ENCODE peak calls at places on chromosomes 6 and 20, in seven cellular contexts. M, N, F, D, V, R and X are unnamed samples.
A peak's percentile ranks its signal among the peaks of the same experiment; 100 is the strongest.

GRCh38 chr20:61742097-61742805 is 323.4 kb downstream of the TAF4 start:
- DNase-seq in M (peak; percentile 1), N (no peak), F (no peak), D (no peak), V (no peak), R (no peak), X (no peak)

GRCh38 chr20:11755071-11755881 is 162.4 kb upstream of the BTBD3 start:
- DNase-seq in M (no peak), N (no peak), F (no peak), D (no peak), V (no peak), R (peak; percentile 11), X (no peak)

GRCh38 chr6:137496909-137497721 is 2.9 kb upstream of the OLIG3 start:
- DNase-seq in M (no peak), N (no peak), F (no peak), D (no peak), V (peak; percentile 13), R (no peak), X (no peak)

GRCh38 chr20:32737371-32738223 is 5.7 kb downstream of the COMMD7 start:
- DNase-seq in M (peak; percentile 91), N (no peak), F (no peak), D (peak; percentile 81), V (no peak), R (peak; percentile 76), X (no peak)

GRCh38 chr20:3924304-3925112 is 35.3 kb downstream of the PANK2 start:
- DNase-seq in M (no peak), N (no peak), F (peak; percentile 66), D (no peak), V (no peak), R (no peak), X (no peak)

GRCh38 chr6:168678177-168678576 is 237.2 kb downstream of the SMOC2 start:
- DNase-seq in M (no peak), N (no peak), F (no peak), D (no peak), V (no peak), R (no peak), X (no peak)

GRCh38 chr6:150880336-150880735 is 14.8 kb downstream of the MTHFD1L start:
- DNase-seq in M (no peak), N (peak; percentile 71), F (no peak), D (no peak), V (no peak), R (no peak), X (no peak)

GRCh38 chr20:9119776-9120175 is 50.9 kb downstream of the PLCB4 start:
- DNase-seq in M (no peak), N (peak; percentile 62), F (peak; percentile 41), D (peak; percentile 65), V (no peak), R (no peak), X (no peak)

GRCh38 chr6:88870728-88871330 is 92.6 kb downstream of the RNGTT start:
- DNase-seq in M (peak; percentile 66), N (peak; percentile 49), F (no peak), D (peak; percentile 57), V (peak; percentile 43), R (peak; percentile 59), X (no peak)

GRCh38 chr6:142796571-142796970 is 148.4 kb downstream of the HIVEP2 start:
- DNase-seq in M (peak; percentile 58), N (peak; percentile 33), F (peak; percentile 44), D (peak; percentile 37), V (no peak), R (no peak), X (no peak)

GRCh38 chr20:49508435-49509199 is 26.1 kb upstream of the KCNB1 start:
- DNase-seq in M (peak; percentile 43), N (peak; percentile 48), F (no peak), D (peak; percentile 50), V (peak; percentile 12), R (peak; percentile 43), X (no peak)

GRCh38 chr20:39289316-39289715 is 327.2 kb downstream of the DHX35 start:
- DNase-seq in M (no peak), N (no peak), F (no peak), D (no peak), V (no peak), R (no peak), X (no peak)

GRCh38 chr6:88380083-88380482 is 213.9 kb upstream of the CNR1 start:
- DNase-seq in M (peak; percentile 86), N (no peak), F (no peak), D (peak; percentile 90), V (no peak), R (peak; percentile 56), X (no peak)

GRCh38 chr20:38083338-38084048 is 49.9 kb downstream of the RPRD1B start:
- DNase-seq in M (peak; percentile 25), N (no peak), F (no peak), D (no peak), V (no peak), R (no peak), X (no peak)

GRCh38 chr6:4775591-4776492 is at the start of gene CDYL:
- DNase-seq in M (peak; percentile 86), N (peak; percentile 83), F (peak; percentile 90), D (peak; percentile 91), V (peak; percentile 79), R (peak; percentile 57), X (peak; percentile 89)

GRCh38 chr20:3420211-3420707 is 12.8 kb upstream of the DNAAF9 start:
- DNase-seq in M (peak; percentile 10), N (peak; percentile 55), F (peak; percentile 67), D (peak; percentile 50), V (no peak), R (no peak), X (no peak)

GRCh38 chr6:43515808-43516207 is 918 bp downstream of the YIPF3 start:
- DNase-seq in M (no peak), N (no peak), F (no peak), D (no peak), V (no peak), R (no peak), X (no peak)

GRCh38 chr6:99338188-99338587 is 11.3 kb downstream of the FAXC start:
- DNase-seq in M (no peak), N (peak; percentile 66), F (no peak), D (no peak), V (no peak), R (no peak), X (no peak)

GRCh38 chr20:62067547-62068260 is 2.0 kb upstream of the TAF4 start:
- DNase-seq in M (no peak), N (no peak), F (no peak), D (no peak), V (no peak), R (no peak), X (no peak)

GRCh38 chr6:32840604-32841246 is 2.2 kb upstream of the TAP2 start:
- DNase-seq in M (no peak), N (no peak), F (no peak), D (no peak), V (no peak), R (no peak), X (no peak)

GRCh38 chr6:79898076-79898475 is 49.3 kb downstream of the ELOVL4 start:
- DNase-seq in M (no peak), N (no peak), F (no peak), D (no peak), V (no peak), R (no peak), X (no peak)

GRCh38 chr20:38979434-38979833 is 17.3 kb downstream of the DHX35 start:
- DNase-seq in M (no peak), N (no peak), F (no peak), D (no peak), V (no peak), R (no peak), X (no peak)

GRCh38 chr20:8860011-8860495 is 208.8 kb upstream of the PLCB4 start:
- DNase-seq in M (peak; percentile 88), N (no peak), F (no peak), D (peak; percentile 86), V (no peak), R (peak; percentile 86), X (no peak)

GRCh38 chr20:208937-209566 is 18.0 kb upstream of the DEFB129 start:
- DNase-seq in M (peak; percentile 61), N (peak; percentile 20), F (no peak), D (peak; percentile 67), V (no peak), R (peak; percentile 33), X (no peak)